ENCODE peak calls at places on chromosomes 16 and 17, in four cellular contexts. O is MM.1S, G is uterus, L is fibroblast of lung. M is an unnamed sample.

GRCh38 chr17:44390250-44390649 is 801 bp upstream of the ITGA2B start:
- DNase-seq in G (peak), L (no peak), O (no peak), M (no peak)

GRCh38 chr17:42118545-42118944 is 2.6 kb downstream of the KAT2A start:
- DNase-seq in L (no peak), G (no peak), O (peak), M (no peak)

GRCh38 chr16:21982108-21982507 is 18.8 kb downstream of the PDZD9 start:
- DNase-seq in G (no peak), O (no peak), L (no peak), M (no peak)

GRCh38 chr16:54507091-54507490 is 220.5 kb upstream of the IRX3 start:
- DNase-seq in G (no peak), L (peak), O (no peak), M (no peak)

GRCh38 chr17:62737513-62737912 is 70.6 kb downstream of the MARCHF10 start:
- DNase-seq in L (no peak), G (no peak), O (no peak), M (no peak)

GRCh38 chr17:12613566-12613965 is 52.1 kb upstream of the MYOCD start:
- DNase-seq in G (no peak), O (no peak), L (peak), M (no peak)

GRCh38 chr16:54286330-54287017 is at the start of gene IRX3:
- DNase-seq in G (peak), O (no peak), L (peak), M (no peak)

GRCh38 chr16:5551909-5552308 is 454.3 kb upstream of the EEF2KMT start:
- DNase-seq in G (no peak), L (peak), O (no peak), M (no peak)

GRCh38 chr16:72952404-72953301 is 95.3 kb downstream of the ZFHX3 start:
- DNase-seq in O (no peak), L (peak), G (no peak), M (no peak)

GRCh38 chr17:9273334-9274118 is 252.2 kb downstream of the NTN1 start:
- DNase-seq in O (no peak), L (peak), G (peak), M (no peak)

GRCh38 chr17:44222112-44222869 is 2.8 kb upstream of the UBTF start:
- DNase-seq in L (peak), G (peak), O (peak), M (peak)

GRCh38 chr17:29383687-29384086 is 6.5 kb upstream of the TAOK1 start:
- DNase-seq in G (no peak), O (no peak), L (peak), M (no peak)

GRCh38 chr16:68833251-68833650 is 10.1 kb upstream of the TANGO6 start:
- DNase-seq in L (no peak), O (no peak), G (no peak), M (no peak)

GRCh38 chr17:80474231-80474932 is 2.0 kb downstream of the NPTX1 start:
- DNase-seq in L (peak), G (no peak), O (no peak), M (no peak)

DNA sequence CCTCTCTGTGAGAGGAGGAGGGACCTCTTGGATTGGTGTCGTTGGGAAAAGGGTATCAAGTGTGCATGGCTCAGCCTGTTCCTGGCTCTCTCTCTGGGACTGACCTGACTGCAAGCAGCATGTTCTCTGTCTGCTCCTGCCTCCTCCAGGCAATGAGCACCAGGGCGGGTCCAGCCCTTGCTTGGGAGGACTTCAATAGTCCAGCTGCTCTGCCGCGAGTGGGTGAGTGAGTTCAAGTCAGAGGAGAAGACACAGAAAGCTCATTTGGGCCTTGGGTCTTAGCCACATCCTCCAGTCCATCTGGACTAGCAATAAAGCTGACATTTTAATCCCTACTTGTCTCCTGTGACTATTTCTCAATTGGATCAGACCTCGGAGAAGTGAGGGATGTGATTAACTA is 25.2 kb upstream of the TNS4 start:
- DNase-seq in O (no peak), L (no peak), G (peak), M (no peak)
- TF ChIP-seq CTCF in O (no peak), L (no peak), G (no peak), M (no peak)

DNA sequence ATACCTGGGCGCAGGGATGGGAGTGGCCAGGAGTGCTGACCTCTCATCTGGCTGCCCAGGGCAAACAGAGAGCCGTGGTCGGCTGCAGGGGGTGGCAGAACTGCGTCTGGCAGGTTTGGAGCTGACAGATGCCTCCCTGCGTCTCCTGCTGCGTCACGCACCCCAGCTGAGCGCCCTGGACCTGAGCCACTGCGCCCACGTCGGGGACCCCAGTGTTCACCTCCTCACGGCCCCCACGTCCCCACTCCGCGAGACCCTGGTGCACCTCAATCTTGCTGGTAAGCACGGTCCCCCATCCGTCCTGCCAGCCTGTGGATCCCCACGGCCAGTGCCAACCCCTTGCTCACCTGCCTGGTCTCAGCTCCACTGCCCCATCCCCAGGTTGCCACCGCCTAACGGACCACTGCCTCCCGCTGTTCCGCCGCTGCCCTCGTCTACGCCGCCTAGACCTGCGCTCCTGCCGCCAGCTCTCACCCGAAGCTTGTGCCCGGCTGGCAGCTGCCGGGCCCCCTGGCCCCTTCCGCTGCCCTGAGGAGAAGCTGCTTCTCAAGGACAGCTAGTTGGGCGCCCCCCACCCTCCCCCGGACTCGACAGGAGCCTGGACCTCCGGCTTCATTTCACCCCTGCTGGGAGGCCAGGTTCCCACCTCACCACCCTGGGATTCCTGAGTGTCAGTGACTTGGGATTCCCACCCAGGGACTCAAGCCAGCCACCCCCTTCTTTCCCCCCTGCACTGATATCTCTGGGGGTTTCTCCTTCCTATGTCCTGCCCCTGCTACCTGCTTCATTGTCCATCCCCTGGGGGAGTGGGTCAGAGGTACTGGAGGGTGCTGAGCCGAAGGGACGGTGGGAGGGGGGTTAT is 2.0 kb upstream of the ORAI3 start:
- DNase-seq in G (no peak), O (no peak), L (no peak), M (no peak)
- H3K4me3 ChIP-seq in G (no peak), O (no peak), L (no peak), M (no peak)

DNA sequence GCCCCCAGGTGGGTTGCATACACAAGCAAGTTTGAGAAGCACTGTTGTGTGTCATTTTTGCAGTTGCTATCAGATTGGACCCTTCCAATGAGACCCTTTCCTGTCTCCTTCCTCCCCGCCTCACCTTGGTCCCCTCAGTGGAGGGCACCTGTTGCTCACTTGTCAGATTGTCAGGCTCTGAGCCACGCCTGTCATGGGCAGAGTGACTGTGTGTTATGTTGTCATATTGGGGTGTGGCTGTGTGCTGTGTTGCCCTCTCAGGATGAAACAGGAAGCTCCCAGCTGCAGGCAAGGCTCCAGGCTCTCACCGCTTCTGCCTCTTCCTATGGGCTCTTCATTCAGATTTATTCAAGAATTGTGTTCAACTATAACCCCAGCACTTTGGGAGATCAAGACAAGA is 302.9 kb downstream of the CPPED1 start:
- DNase-seq in O (no peak), L (no peak), G (no peak), M (no peak)
- H3K27ac ChIP-seq in O (no peak), L (no peak), G (no peak), M (no peak)

GRCh38 chr17:40556884-40557414 is 8.3 kb downstream of the CCR7 start:
- DNase-seq in L (no peak), O (no peak), G (no peak), M (no peak)
- TF ChIP-seq CTCF in L (no peak), O (no peak), G (no peak), M (no peak)

GRCh38 chr17:14843086-14843795 is 421.9 kb downstream of the PMP22 start:
- DNase-seq in O (no peak), L (no peak), G (no peak), M (no peak)

GRCh38 chr17:14840616-14841231 is 424.4 kb downstream of the PMP22 start:
- DNase-seq in O (no peak), G (no peak), L (peak), M (no peak)

DNA sequence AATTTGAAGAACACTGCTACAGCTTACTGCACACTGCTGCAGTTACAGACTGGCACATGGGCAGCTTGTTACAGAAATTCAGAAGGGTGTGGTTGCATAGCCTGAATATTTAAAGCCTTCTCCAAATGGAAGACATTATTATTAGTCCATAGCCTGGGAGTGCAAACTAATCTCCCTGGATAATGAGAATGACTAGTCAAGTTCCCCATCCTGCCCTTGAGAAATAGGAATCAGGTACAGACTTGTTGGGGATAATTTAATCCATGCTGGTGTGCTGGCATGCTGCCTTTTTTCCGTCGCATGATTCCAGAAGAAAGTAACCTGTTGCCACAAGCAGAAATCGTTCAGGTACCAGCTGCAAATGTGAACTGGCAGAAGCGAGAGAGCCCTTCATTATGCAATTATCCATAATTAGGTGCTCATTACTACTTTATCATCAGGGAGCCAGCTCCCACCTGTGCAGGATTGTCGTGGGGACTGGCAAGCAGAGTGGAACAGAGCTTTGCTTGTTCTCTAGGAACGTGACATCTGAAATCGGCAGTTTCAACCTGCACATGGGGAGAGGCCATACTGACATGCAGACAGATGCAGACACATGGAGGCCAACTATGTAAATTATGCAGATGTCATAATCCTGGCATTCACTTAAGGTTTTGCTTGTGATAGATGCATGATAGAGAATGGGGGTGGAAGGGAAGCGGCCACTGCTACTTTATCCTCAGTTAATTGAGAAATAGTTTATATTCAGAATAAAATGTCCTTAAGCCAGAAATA is 419.4 kb downstream of the PMP22 start:
- DNase-seq in G (no peak), O (no peak), L (no peak), M (no peak)
- H3K4me3 ChIP-seq in G (no peak), O (no peak), L (no peak), M (no peak)

GRCh38 chr17:40724656-40725055 is 21.1 kb upstream of the KRT24 start:
- DNase-seq in G (no peak), O (no peak), L (peak), M (no peak)
- H3K27ac ChIP-seq in G (no peak), O (no peak), L (no peak), M (no peak)

GRCh38 chr17:78986048-78986648 is 6.4 kb upstream of the LGALS3BP start:
- DNase-seq in O (peak), L (peak), G (no peak), M (no peak)
- TF ChIP-seq CTCF in O (peak), L (peak), G (peak), M (peak)

GRCh38 chr16:568401-569258 is 1.1 kb upstream of the PIGQ start:
- DNase-seq in O (no peak), G (no peak), L (no peak), M (no peak)
- H3K4me3 ChIP-seq in O (peak), G (peak), L (no peak), M (peak)

GRCh38 chr16:11759163-11759834 is 16.6 kb upstream of the TXNDC11 start:
- DNase-seq in O (no peak), L (no peak), G (no peak), M (no peak)

GRCh38 chr16:11755022-11755760 is 12.5 kb upstream of the TXNDC11 start:
- DNase-seq in O (no peak), G (no peak), L (no peak), M (no peak)

GRCh38 chr16:11762431-11762830 is 19.8 kb upstream of the TXNDC11 start:
- DNase-seq in O (no peak), G (no peak), L (no peak), M (no peak)

GRCh38 chr16:11759997-11760396 is 17.3 kb upstream of the TXNDC11 start:
- DNase-seq in L (no peak), G (no peak), O (no peak), M (no peak)

DNA sequence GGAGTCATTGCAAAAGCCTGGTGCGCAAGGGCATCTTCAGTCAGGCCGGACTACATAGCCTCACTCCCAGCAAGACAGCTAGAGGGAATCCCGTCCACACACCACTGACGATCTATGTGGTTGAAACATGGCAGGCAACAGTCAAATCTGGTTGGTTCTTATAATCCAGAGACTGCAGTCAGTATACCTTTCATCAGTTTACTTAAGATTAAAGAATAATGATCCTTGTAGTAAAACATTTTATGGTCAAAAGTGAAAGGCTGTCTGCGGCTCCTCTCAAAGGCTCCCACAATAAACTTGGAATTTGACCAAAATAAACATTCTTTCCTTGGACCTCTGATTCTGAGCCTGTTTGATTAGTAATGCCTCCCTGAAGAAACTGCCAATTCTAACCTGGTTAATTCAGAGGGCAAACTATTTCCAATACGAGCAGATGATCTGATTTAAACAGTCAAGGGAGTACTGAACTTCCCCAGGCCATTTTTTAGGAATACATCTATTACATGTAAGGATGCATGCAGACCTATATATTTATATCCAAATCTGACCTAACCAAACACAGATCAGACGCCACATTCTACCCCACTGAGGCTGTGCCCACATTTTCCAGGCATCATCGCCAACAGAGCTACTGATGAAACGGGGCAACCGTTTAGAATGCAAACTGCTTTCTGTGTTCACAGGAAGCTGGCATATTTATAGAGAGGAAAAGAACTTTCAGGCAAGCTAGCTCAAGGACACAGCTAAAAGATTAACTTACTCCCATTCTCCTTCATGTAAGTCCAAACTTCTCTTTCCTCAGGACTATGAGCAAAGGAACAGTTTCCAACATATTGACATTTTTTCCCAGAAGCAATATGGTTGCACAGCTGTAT is 15.3 kb upstream of the TXNDC11 start:
- DNase-seq in L (peak), O (no peak), G (no peak), M (no peak)
- H3K27ac ChIP-seq in L (peak), O (no peak), G (no peak), M (peak)

GRCh38 chr17:45436625-45437460 is 4.2 kb upstream of the ARHGAP27 start:
- DNase-seq in L (peak), O (no peak), G (no peak), M (no peak)
- TF ChIP-seq CTCF in L (no peak), O (no peak), G (no peak), M (no peak)

M was measured in dorsolateral prefrontal cortex.